ENCODE peak calls at places on chromosomes 1 and 21, in eight cellular contexts. B is hippocampal formation; V is A549; A is HuH-7.5; D is CD8-positive, alpha-beta memory T cell; H is mesenchymal stem cell; K is H9; O is HTR-8/SVneo. L is an unnamed sample.

GRCh38 chr1:32014199-32014936 is 700 bp downstream of the KHDRBS1 start:
- DNase-seq in B (peak), V (peak), A (peak), D (peak), H (peak), K (peak), O (peak), L (peak)

GRCh38 chr1:15508700-15509487 is 15.1 kb downstream of the CASP9 start:
- DNase-seq in B (no peak), V (no peak), A (no peak), D (no peak), H (no peak), K (peak), O (no peak), L (no peak)

GRCh38 chr1:65165269-65166002 is 17.4 kb downstream of the AK4 start:
- DNase-seq in B (no peak), V (no peak), A (no peak), D (no peak), H (no peak), K (peak), O (no peak), L (peak)

GRCh38 chr1:225700164-225700740 is 47.3 kb upstream of the ENAH start:
- DNase-seq in B (no peak), V (peak), A (peak), D (no peak), H (peak), K (no peak), O (peak), L (no peak)

GRCh38 chr1:33385251-33385650 is 45.6 kb downstream of the PHC2 start:
- DNase-seq in B (no peak), V (no peak), A (no peak), D (no peak), H (no peak), K (no peak), O (no peak), L (no peak)

GRCh38 chr1:96259399-96259798 is 462.2 kb upstream of the PTBP2 start:
- DNase-seq in B (no peak), V (no peak), A (no peak), D (no peak), H (no peak), K (no peak), O (no peak), L (no peak)

GRCh38 chr21:35563885-35564451 is 496.4 kb downstream of the SETD4 start:
- DNase-seq in B (no peak), V (no peak), A (no peak), D (no peak), H (peak), K (no peak), O (no peak), L (peak)

GRCh38 chr21:36735724-36736310 is 36.9 kb downstream of the SIM2 start:
- DNase-seq in B (no peak), V (no peak), A (no peak), D (no peak), H (no peak), K (no peak), O (no peak), L (no peak)

GRCh38 chr1:1461721-1462317 is 9.7 kb upstream of the ATAD3B start:
- DNase-seq in B (no peak), V (no peak), A (no peak), D (no peak), H (no peak), K (peak), O (no peak), L (no peak)

GRCh38 chr1:11320153-11320936 is 47.3 kb downstream of the UBIAD1 start:
- DNase-seq in B (no peak), V (peak), A (peak), D (no peak), H (no peak), K (peak), O (no peak), L (no peak)

GRCh38 chr1:119008483-119009299 is 20.5 kb upstream of the TBX15 start:
- DNase-seq in B (peak), V (peak), A (peak), D (no peak), H (peak), K (peak), O (peak), L (peak)

GRCh38 chr1:234218078-234218477 is 155.2 kb upstream of the COA6 start:
- DNase-seq in B (peak), V (no peak), A (no peak), D (no peak), H (no peak), K (no peak), O (no peak), L (peak)

GRCh38 chr1:24151175-24151533 is 8.2 kb upstream of the IL22RA1 start:
- DNase-seq in B (no peak), V (no peak), A (no peak), D (no peak), H (no peak), K (peak), O (no peak), L (no peak)

GRCh38 chr21:35284199-35284598 is 235.1 kb upstream of the RUNX1 start:
- DNase-seq in B (no peak), V (no peak), A (no peak), D (no peak), H (peak), K (no peak), O (no peak), L (no peak)

GRCh38 chr1:204254031-204254661 is 40.4 kb upstream of the GOLT1A start:
- DNase-seq in B (no peak), V (no peak), A (peak), D (no peak), H (peak), K (peak), O (peak), L (no peak)

GRCh38 chr1:59549903-59550302 is 253.0 kb downstream of the FGGY start:
- DNase-seq in B (no peak), V (no peak), A (no peak), D (no peak), H (peak), K (no peak), O (no peak), L (no peak)

GRCh38 chr1:201538618-201539551 is at the start of gene NAV1:
- DNase-seq in B (peak), V (peak), A (peak), D (no peak), H (peak), K (peak), O (no peak), L (no peak)

GRCh38 chr1:75257424-75257823 is 123.2 kb downstream of the LHX8 start:
- DNase-seq in B (no peak), V (no peak), A (no peak), D (no peak), H (no peak), K (peak), O (no peak), L (no peak)